ENCODE peak calls at places on chromosomes 11 and 22, in four cellular contexts. E, R, D and O are unnamed samples.

GRCh38 chr11:68312117-68312779 is at the start of gene LRP5:
- DNase-seq in E (peak), R (no peak), D (no peak), O (peak)

GRCh38 chr22:25950101-25950500 is 208.1 kb downstream of the MYO18B start:
- DNase-seq in E (no peak), R (no peak), D (no peak), O (peak)

GRCh38 chr11:36594316-36594989 is at the start of gene IFTAP:
- DNase-seq in E (peak), R (peak), D (peak), O (peak)

GRCh38 chr11:64327338-64327737 is 9.4 kb downstream of the PRDX5 start:
- DNase-seq in E (no peak), R (no peak), D (no peak), O (no peak)

GRCh38 chr11:47001666-47002285 is 65.2 kb downstream of the CSTPP1 start:
- DNase-seq in E (no peak), R (no peak), D (peak), O (no peak)

GRCh38 chr11:44096360-44097188 is 1.1 kb downstream of the EXT2 start:
- DNase-seq in E (peak), R (peak), D (peak), O (no peak)

GRCh38 chr22:38953577-38954413 is 3.6 kb upstream of the APOBEC3A start:
- DNase-seq in E (peak), R (peak), D (no peak), O (peak)

GRCh38 chr11:96045622-96046456 is 121.9 kb upstream of the MTMR2 start:
- DNase-seq in E (peak), R (no peak), D (peak), O (no peak)

GRCh38 chr11:69317401-69318092 is 23.6 kb downstream of the MYEOV start:
- DNase-seq in E (no peak), R (peak), D (peak), O (no peak)

GRCh38 chr11:114315749-114316368 is 19.7 kb downstream of the NNMT start:
- DNase-seq in E (peak), R (no peak), D (peak), O (no peak)

GRCh38 chr11:69374110-69374981 is 80.4 kb downstream of the MYEOV start:
- DNase-seq in E (no peak), R (peak), D (no peak), O (no peak)

GRCh38 chr11:76987203-76987602 is 47.0 kb upstream of the B3GNT6 start:
- DNase-seq in E (no peak), R (no peak), D (no peak), O (no peak)

GRCh38 chr11:76690736-76691135 is 20.2 kb upstream of the LRRC32 start:
- DNase-seq in E (peak), R (no peak), D (peak), O (no peak)

GRCh38 chr11:64112771-64113461 is 53.0 kb downstream of the MACROD1 start:
- DNase-seq in E (no peak), R (no peak), D (no peak), O (no peak)

GRCh38 chr11:129728571-129728970 is 87.1 kb upstream of the TMEM45B start:
- DNase-seq in E (peak), R (no peak), D (no peak), O (no peak)

GRCh38 chr22:43236401-43237166 is 49.6 kb upstream of the TTLL12 start:
- DNase-seq in E (no peak), R (peak), D (no peak), O (no peak)

GRCh38 chr11:24855951-24856350 is 359.1 kb downstream of the LUZP2 start:
- DNase-seq in E (no peak), R (no peak), D (no peak), O (no peak)

GRCh38 chr11:56066980-56067379 is 26.1 kb upstream of the OR8I2 start:
- DNase-seq in E (no peak), R (no peak), D (no peak), O (no peak)

GRCh38 chr11:78110830-78111229 is 28.6 kb downstream of the ALG8 start:
- DNase-seq in E (peak), R (no peak), D (peak), O (no peak)

GRCh38 chr22:32583074-32583677 is 108.6 kb downstream of the FBXO7 start:
- DNase-seq in E (no peak), R (no peak), D (no peak), O (no peak)

GRCh38 chr22:28948404-28948803 is 65.0 kb downstream of the ZNRF3 start:
- DNase-seq in E (no peak), R (no peak), D (no peak), O (no peak)

GRCh38 chr11:122910775-122911174 is 28.2 kb downstream of the JHY start:
- DNase-seq in E (peak), R (no peak), D (peak), O (peak)
- TF ChIP-seq CTCF in E (peak), R (no peak), D (peak), O (peak)

DNA sequence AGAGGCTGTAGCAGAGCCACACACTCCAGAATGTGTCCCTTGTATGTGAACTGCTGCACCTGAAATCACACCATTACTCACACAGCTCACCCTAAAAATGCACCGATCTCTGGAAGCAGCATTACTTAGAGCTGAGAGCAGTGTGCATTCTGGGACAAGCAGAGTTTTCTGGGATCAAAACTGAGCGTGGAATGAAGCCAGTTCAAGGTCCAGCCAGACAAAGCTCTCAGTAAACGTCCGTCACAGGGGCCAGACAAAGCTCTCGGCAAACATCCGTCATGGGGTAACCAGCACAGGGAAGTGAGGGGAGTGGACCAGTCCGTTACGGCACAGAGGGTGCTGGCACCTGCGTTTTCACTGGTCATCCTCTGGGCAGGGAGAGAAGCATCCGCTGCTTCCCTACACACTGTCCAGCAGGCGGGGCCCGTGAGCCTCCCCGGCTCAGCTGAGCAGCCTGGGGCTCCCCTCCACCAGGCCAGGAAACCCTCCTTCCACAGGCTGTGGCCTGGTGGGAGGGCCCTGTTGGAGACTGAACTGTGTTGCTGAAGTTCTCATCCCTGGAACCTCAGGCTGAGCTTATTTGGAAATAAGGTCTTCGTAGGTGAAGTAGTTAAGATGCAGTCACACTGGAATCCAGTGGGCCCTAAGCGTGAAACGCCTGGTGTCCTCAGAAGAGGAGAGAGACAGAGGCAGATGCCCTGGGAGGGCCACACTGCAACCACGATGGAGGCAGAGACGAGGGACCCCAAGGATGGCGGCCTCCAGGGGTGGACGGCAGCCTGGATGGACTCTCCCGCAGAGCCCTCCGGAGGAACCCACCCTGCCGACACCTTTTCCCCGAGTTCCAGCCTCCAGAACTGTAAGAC is 883.9 kb downstream of the BRD1 start:
- DNase-seq in E (no peak), R (peak), D (no peak), O (no peak)
- TF ChIP-seq CTCF in E (no peak), R (peak), D (no peak), O (no peak)

GRCh38 chr11:31958086-31958735 is 132.7 kb upstream of the RCN1 start:
- DNase-seq in E (peak), R (peak), D (peak), O (peak)
- TF ChIP-seq CTCF in E (peak), R (peak), D (peak), O (peak)

GRCh38 chr22:20582171-20582511 is 74.7 kb downstream of the MED15 start:
- DNase-seq in E (no peak), R (peak), D (no peak), O (no peak)

GRCh38 chr22:20584872-20585639 is 77.6 kb downstream of the MED15 start:
- DNase-seq in E (no peak), R (peak), D (no peak), O (no peak)

GRCh38 chr22:20582520-20583361 is 75.3 kb downstream of the MED15 start:
- DNase-seq in E (no peak), R (peak), D (no peak), O (no peak)

GRCh38 chr22:20584029-20584871 is 76.8 kb downstream of the MED15 start:
- DNase-seq in E (no peak), R (peak), D (no peak), O (no peak)

DNA sequence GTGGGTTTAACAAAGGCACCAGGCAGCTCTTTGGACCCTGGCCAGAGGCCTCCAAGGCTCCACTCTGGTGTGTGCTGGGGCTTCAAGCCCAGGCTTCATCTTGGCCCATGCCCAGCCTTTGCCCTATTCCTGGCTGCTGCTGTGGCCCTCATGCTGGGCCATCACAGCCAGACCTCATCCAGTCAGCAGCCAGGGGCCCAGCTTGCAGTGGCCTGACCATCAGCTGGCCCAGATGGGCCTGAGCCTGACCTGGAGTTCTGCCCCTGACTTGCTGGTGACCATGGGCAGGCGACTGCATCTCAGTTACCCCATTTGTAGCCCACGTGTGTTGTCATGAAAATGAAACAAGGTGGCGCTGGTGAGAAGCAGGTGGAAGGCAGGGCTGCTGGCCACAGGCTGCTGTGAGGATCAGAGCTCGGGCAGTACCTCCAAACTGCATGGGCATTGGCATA is 76.1 kb downstream of the MED15 start:
- DNase-seq in E (no peak), R (peak), D (no peak), O (no peak)
- TF ChIP-seq CTCF in E (peak), R (no peak), D (peak), O (peak)

GRCh38 chr11:74842967-74843366 is 94.3 kb downstream of the RNF169 start:
- DNase-seq in E (no peak), R (no peak), D (no peak), O (no peak)
- TF ChIP-seq CTCF in E (no peak), R (no peak), D (no peak), O (peak)